ENCODE peak calls at places on chromosomes 11 and 22, in five cellular contexts. S, M, I, Z and X are unnamed samples.

GRCh38 chr22:50708474-50708873 is 29.5 kb upstream of the ACR start:
- DNase-seq in S (no peak), M (no peak), I (no peak), Z (no peak), X (no peak)

GRCh38 chr11:77170107-77170506 is 42.1 kb downstream of the MYO7A start:
- DNase-seq in S (no peak), M (peak; percentile 41), I (no peak), Z (no peak), X (no peak)

GRCh38 chr11:35825386-35825785 is 118.5 kb upstream of the LDLRAD3 start:
- DNase-seq in S (no peak), M (no peak), I (no peak), Z (no peak), X (no peak)

GRCh38 chr22:45460288-45461109 is 42.2 kb upstream of the FBLN1 start:
- DNase-seq in S (no peak), M (no peak), I (no peak), Z (no peak), X (no peak)

GRCh38 chr11:86811637-86812321 is 11.4 kb downstream of the PRSS23 start:
- DNase-seq in S (no peak), M (no peak), I (no peak), Z (no peak), X (no peak)

GRCh38 chr11:91986218-91986617 is 238.4 kb upstream of the FAT3 start:
- DNase-seq in S (no peak), M (no peak), I (no peak), Z (no peak), X (no peak)

GRCh38 chr11:61838921-61839320 is 10.8 kb downstream of the FADS2 start:
- DNase-seq in S (no peak), M (no peak), I (no peak), Z (no peak), X (no peak)

GRCh38 chr11:12122083-12122482 is 11.7 kb downstream of the MICAL2 start:
- DNase-seq in S (no peak), M (no peak), I (peak; percentile 50), Z (peak; percentile 32), X (no peak)

GRCh38 chr11:112453601-112454577 is 193.2 kb upstream of the PLET1 start:
- DNase-seq in S (no peak), M (peak; percentile 10), I (peak; percentile 78), Z (peak; percentile 29), X (peak; percentile 15)

GRCh38 chr11:110921742-110922200 is 209.5 kb upstream of the ARHGAP20 start:
- DNase-seq in S (no peak), M (no peak), I (no peak), Z (no peak), X (no peak)

GRCh38 chr11:113572349-113572748 is 97.2 kb upstream of the DRD2 start:
- DNase-seq in S (no peak), M (no peak), I (no peak), Z (no peak), X (no peak)

GRCh38 chr11:7548659-7549283 is 35.0 kb downstream of the PPFIBP2 start:
- DNase-seq in S (no peak), M (peak; percentile 62), I (no peak), Z (peak; percentile 25), X (no peak)

GRCh38 chr11:70189622-70190021 is 13.5 kb upstream of the FADD start:
- DNase-seq in S (no peak), M (no peak), I (no peak), Z (no peak), X (no peak)

GRCh38 chr22:37019309-37020191 is at the start of the genes MPST and TST:
- DNase-seq in S (no peak), M (no peak), I (peak; percentile 81), Z (peak; percentile 62), X (peak; percentile 80)

GRCh38 chr11:45606514-45607024 is 58.9 kb downstream of the CHST1 start:
- DNase-seq in S (no peak), M (peak; percentile 34), I (no peak), Z (no peak), X (no peak)

GRCh38 chr11:68022531-68022930 is 8.0 kb upstream of the NDUFS8 start:
- DNase-seq in S (no peak), M (no peak), I (no peak), Z (no peak), X (no peak)

GRCh38 chr11:110087820-110088534 is 5.2 kb upstream of the ZC3H12C start:
- DNase-seq in S (no peak), M (no peak), I (no peak), Z (no peak), X (no peak)

GRCh38 chr22:45124176-45124857 is 39.4 kb upstream of the NUP50 start:
- DNase-seq in S (no peak), M (no peak), I (no peak), Z (no peak), X (no peak)

GRCh38 chr11:14826580-14826979 is 65.5 kb downstream of the CYP2R1 start:
- DNase-seq in S (no peak), M (no peak), I (no peak), Z (no peak), X (no peak)

GRCh38 chr11:130023204-130023603 is 20.6 kb upstream of the PRDM10 start:
- DNase-seq in S (peak; percentile 88), M (no peak), I (no peak), Z (peak; percentile 71), X (peak; percentile 33)

GRCh38 chr11:101863361-101863760 is 51.4 kb upstream of the CEP126 start:
- DNase-seq in S (no peak), M (no peak), I (no peak), Z (no peak), X (no peak)

DNA sequence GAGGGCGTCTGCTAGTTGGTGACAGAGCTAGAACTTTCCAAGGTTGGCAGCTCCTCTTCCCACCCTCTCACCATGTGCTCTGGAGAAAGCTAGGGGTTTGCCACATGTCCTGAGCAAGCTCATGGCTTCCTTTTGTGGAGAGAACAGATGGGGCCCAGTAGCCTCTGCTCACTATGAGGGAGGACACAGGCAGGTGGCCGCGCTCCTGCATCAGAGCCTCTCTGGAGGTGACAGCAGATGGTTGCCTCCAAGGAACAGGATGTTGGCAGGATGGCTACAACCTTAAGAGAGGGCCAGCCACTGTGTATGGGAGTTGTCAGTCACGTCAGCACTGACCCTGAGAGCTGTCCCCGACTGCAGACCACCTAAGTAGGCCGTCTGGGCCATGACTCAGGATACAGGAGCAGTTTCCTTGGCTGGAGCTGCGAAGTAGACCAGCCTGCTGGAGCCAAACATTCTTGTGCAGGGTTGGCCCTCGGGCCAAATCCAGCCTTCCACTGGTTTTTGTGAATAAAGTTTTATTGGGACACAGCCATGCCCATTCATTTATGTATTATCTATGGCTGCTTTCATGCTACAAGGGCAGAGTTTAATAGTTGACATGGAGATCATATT is 28.0 kb downstream of the SGSM1 start:
- DNase-seq in S (no peak), M (no peak), I (no peak), Z (no peak), X (no peak)
- TF ChIP-seq TAF1 in S (no peak), M (no peak), I (no peak), Z (no peak), X (no peak)

DNA sequence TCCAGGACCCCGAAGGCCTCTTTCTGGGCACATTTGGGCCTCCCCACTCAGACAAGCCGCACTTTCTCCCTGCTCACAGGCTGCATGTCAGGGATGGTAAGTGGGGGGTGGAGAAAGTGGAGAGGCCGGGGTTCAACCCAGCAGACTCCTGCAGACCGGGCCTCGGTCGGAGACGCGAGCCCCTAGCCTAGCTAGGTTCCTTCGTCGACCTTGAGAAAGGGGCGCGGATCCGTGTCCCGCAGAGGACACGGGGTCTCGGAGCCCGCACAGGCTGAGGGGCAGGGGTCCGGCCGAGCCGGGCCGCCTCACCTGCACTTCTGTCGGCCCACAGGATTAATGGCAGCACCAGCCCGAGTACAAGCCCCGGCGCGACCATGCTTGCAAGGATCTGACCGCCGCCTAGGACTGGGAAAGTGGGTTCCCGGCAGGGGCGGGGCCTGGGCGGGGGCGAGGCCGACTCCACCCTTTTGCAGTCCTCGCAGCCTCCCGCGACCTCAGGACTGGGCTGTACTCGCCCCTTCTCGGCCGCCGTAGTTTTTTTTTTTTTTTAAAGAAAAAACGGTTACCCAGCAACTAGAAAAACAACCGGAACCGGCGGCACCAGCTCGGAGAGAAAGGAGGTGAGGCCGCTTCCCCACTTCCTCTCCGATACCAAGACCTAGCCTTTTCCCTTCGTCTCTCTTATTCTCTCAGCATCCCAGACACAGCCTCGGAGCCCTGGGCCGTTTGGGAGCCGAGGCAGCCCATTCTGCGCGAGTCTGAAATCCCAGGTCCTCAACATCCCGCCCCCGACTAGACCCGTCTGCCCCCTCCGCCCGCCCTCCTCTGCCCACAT is at the start of the genes SIAE and SPA17:
- DNase-seq in S (peak; percentile 74), M (peak; percentile 86), I (peak; percentile 98), Z (peak; percentile 91), X (peak; percentile 79)
- TF ChIP-seq POLR2A in S (peak; percentile 73), M (peak; percentile 80), I (peak; percentile 86), Z (peak; percentile 73), X (no peak)

GRCh38 chr11:33039274-33040126 is at the start of gene TCP11L1:
- DNase-seq in S (peak; percentile 59), M (peak; percentile 91), I (peak; percentile 88), Z (peak; percentile 83), X (peak; percentile 72)
- TF ChIP-seq POLR2AphosphoS5 in S (peak; percentile 24), M (peak; percentile 42), I (no peak), Z (peak; percentile 18), X (peak; percentile 16)

DNA sequence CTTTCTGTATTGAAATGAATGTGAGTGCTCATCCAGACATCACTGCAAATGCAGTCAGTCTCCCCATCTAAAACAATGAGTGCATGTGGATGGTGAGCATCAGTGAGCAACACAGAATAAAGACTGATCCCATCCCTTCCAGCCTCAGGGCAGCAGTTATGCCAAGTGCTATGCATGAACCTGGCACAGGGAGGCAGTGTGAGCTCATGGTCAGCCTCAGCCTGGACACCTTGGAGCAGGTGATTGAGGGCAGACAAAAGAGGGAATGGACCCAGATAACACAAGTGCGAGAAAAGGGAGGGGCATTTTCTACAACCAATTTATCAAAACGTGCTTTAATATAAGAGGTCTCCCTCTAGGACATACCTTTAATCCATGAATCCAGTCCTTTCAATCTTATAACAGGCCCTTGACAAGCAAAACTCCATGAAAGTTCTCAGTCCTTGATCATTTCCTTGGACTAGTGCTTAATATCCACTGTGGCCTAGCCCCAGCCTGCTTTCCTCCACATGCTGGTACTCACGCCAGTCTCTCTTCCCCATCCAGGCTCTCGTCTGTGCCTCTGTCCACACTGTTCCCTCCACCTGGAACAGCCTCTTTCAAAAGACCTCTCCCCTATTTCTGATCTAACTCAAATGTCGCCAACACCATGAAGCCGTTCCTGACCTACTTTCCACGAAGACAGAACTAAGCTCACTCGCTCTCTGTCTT is 50.5 kb upstream of the LRRC55 start:
- DNase-seq in S (no peak), M (peak; percentile 38), I (peak; percentile 24), Z (peak; percentile 5), X (no peak)
- TF ChIP-seq TAF1 in S (no peak), M (no peak), I (no peak), Z (no peak), X (no peak)

GRCh38 chr11:120230433-120231071 is 9.4 kb upstream of the POU2F3 start:
- DNase-seq in S (no peak), M (no peak), I (no peak), Z (no peak), X (no peak)
- TF ChIP-seq POLR2A in S (no peak), M (no peak), I (no peak), Z (no peak), X (no peak)

GRCh38 chr11:34639545-34639944 is 18.7 kb downstream of the EHF start:
- DNase-seq in S (no peak), M (no peak), I (no peak), Z (no peak), X (no peak)
- TF ChIP-seq POLR2AphosphoS5 in S (no peak), M (no peak), I (no peak), Z (no peak), X (no peak)

GRCh38 chr11:103368151-103368550 is 258.9 kb downstream of the DYNC2H1 start:
- DNase-seq in S (no peak), M (no peak), I (no peak), Z (no peak), X (no peak)
- TF ChIP-seq TAF1 in S (no peak), M (no peak), I (no peak), Z (no peak), X (no peak)